ENCODE peak calls at places on chromosomes 2 and 18, in six cellular contexts. R is GM23248, C is neural progenitor cell, H is MM.1S, I is HCT116, L is hepatocyte. J is an unnamed sample.

GRCh38 chr2:64212801-64213321 is 68.6 kb upstream of the PELI1 start:
- DNase-seq in R (peak; percentile 44), C (no peak), H (peak; percentile 18), I (no peak), L (peak; percentile 41), J (no peak)

GRCh38 chr2:109700680-109701274 is 86.6 kb downstream of the SOWAHC start:
- DNase-seq in R (no peak), C (no peak), H (no peak), I (no peak), L (no peak), J (no peak)

GRCh38 chr2:54810236-54810635 is 86.8 kb downstream of the EML6 start:
- DNase-seq in R (no peak), C (no peak), H (no peak), I (no peak), L (no peak), J (no peak)

GRCh38 chr2:110828330-110828729 is 96.0 kb downstream of the ACOXL start:
- DNase-seq in R (peak; percentile 38), C (no peak), H (no peak), I (no peak), L (peak; percentile 29), J (no peak)

GRCh38 chr2:205730701-205731271 is 48.5 kb downstream of the NRP2 start:
- DNase-seq in R (peak; percentile 51), C (no peak), H (no peak), I (no peak), L (no peak), J (no peak)

GRCh38 chr2:201419057-201419635 is 32.1 kb downstream of the TRAK2 start:
- DNase-seq in R (peak; percentile 45), C (no peak), H (no peak), I (no peak), L (peak; percentile 10), J (peak; percentile 75)

GRCh38 chr18:2380101-2380500 is 191.2 kb downstream of the METTL4 start:
- DNase-seq in R (no peak), C (no peak), H (no peak), I (no peak), L (no peak), J (no peak)

GRCh38 chr18:58161659-58162058 is 117.6 kb downstream of the NEDD4L start:
- DNase-seq in R (no peak), C (peak; percentile 39), H (no peak), I (peak; percentile 57), L (no peak), J (no peak)

GRCh38 chr2:26511466-26511865 is 33.5 kb upstream of the OTOF start:
- DNase-seq in R (no peak), C (peak; percentile 24), H (no peak), I (no peak), L (no peak), J (no peak)

GRCh38 chr2:25063876-25064660 is 22.2 kb downstream of the EFR3B start:
- DNase-seq in R (peak; percentile 56), C (no peak), H (no peak), I (no peak), L (no peak), J (peak; percentile 29)

GRCh38 chr2:79219383-79219988 is 59.9 kb upstream of the REG3A start:
- DNase-seq in R (peak; percentile 63), C (peak; percentile 74), H (peak; percentile 67), I (no peak), L (peak; percentile 73), J (peak; percentile 62)

GRCh38 chr2:234111523-234111922 is 61.0 kb downstream of the SPP2 start:
- DNase-seq in R (peak; percentile 92), C (no peak), H (no peak), I (peak; percentile 90), L (no peak), J (peak; percentile 96)

GRCh38 chr2:118430510-118431187 is 342.4 kb downstream of the INSIG2 start:
- DNase-seq in R (peak; percentile 77), C (no peak), H (no peak), I (no peak), L (no peak), J (peak; percentile 89)

GRCh38 chr2:173792166-173792565 is 173.0 kb downstream of the SP3 start:
- DNase-seq in R (no peak), C (peak; percentile 38), H (no peak), I (no peak), L (no peak), J (no peak)

GRCh38 chr18:77993188-77993981 is 743.7 kb downstream of the GALR1 start:
- DNase-seq in R (no peak), C (no peak), H (no peak), I (no peak), L (no peak), J (no peak)

GRCh38 chr2:153230977-153231376 is 247.6 kb downstream of the RPRM start:
- DNase-seq in R (no peak), C (no peak), H (no peak), I (no peak), L (no peak), J (peak; percentile 4)

GRCh38 chr2:121321476-121321875 is 36.5 kb upstream of the TFCP2L1 start:
- DNase-seq in R (no peak), C (no peak), H (no peak), I (no peak), L (no peak), J (no peak)

GRCh38 chr2:101725515-101726192 is 28.1 kb downstream of the MAP4K4 start:
- DNase-seq in R (peak; percentile 20), C (peak; percentile 41), H (no peak), I (no peak), L (no peak), J (peak; percentile 24)

GRCh38 chr2:58047373-58047674 is 718 bp downstream of the VRK2 start:
- DNase-seq in R (no peak), C (no peak), H (no peak), I (no peak), L (no peak), J (peak; percentile 39)

GRCh38 chr2:68463287-68463877 is 3.7 kb downstream of the FBXO48 start:
- DNase-seq in R (peak; percentile 76), C (peak; percentile 69), H (peak; percentile 70), I (peak; percentile 62), L (peak; percentile 73), J (peak; percentile 83)

GRCh38 chr2:170922683-170923494 is 6.2 kb upstream of the GORASP2 start:
- DNase-seq in R (no peak), C (no peak), H (no peak), I (no peak), L (no peak), J (no peak)

GRCh38 chr2:72887032-72887835 is at the start of gene SPR:
- DNase-seq in R (peak; percentile 88), C (peak; percentile 76), H (peak; percentile 83), I (peak; percentile 43), L (peak; percentile 87), J (peak; percentile 80)

GRCh38 chr18:36298113-36298701 is 694 bp downstream of the FHOD3 start:
- DNase-seq in R (peak; percentile 55), C (peak; percentile 85), H (no peak), I (no peak), L (no peak), J (no peak)

GRCh38 chr18:36296591-36297418 is 708 bp upstream of the FHOD3 start:
- DNase-seq in R (peak; percentile 89), C (peak; percentile 88), H (peak; percentile 28), I (peak; percentile 40), L (peak; percentile 82), J (peak; percentile 48)

GRCh38 chr18:36299010-36299409 is 1.5 kb downstream of the FHOD3 start:
- DNase-seq in R (no peak), C (no peak), H (no peak), I (no peak), L (no peak), J (no peak)

GRCh38 chr18:36295880-36296301 is 1.6 kb upstream of the FHOD3 start:
- DNase-seq in R (peak; percentile 31), C (no peak), H (no peak), I (no peak), L (no peak), J (no peak)

DNA sequence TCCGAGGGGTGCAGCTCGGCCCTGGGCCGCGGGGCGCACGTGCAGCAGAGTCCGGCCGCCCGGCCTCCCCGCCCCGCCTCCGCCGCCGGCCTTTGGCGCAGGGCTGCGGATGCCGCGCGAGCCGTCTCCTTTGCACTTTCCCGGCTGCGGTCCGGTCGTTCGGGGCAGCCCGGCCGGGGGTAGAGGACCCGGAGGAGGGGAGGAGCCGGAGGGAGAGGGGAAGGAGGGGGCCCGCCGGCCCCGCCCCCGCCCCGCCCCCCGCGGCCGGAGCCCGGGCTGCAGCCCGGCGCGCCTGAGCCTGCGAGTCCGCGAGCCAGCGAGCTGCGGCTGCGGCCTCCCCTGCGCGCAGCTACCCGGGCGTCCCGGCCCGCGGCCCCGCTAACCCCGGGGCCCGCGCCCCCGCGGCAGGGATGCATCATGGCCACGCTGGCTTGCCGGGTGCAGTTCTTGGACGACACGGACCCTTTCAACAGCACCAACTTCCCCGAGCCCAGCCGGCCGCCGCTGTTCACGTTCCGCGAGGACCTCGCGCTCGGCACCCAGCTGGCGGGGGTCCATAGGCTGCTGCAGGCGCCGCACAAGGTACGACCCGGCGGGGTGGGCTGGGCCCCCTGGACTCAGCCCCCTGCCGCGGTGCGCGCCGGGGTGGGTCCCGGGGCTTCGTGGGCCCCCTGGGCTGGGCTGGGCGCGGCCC is at the start of gene FHOD3:
- DNase-seq in R (peak; percentile 81), C (peak; percentile 94), H (peak; percentile 74), I (no peak), L (peak; percentile 67), J (peak; percentile 47)
- TF ChIP-seq EZH2 in R (no peak), C (no peak), H (no peak), I (no peak), L (peak; percentile 43), J (no peak)

GRCh38 chr2:4673025-4673489 is 969.7 kb downstream of the DCDC2C start:
- DNase-seq in R (peak; percentile 0), C (no peak), H (no peak), I (no peak), L (no peak), J (peak; percentile 29)
- TF ChIP-seq EZH2phosphoT487 in R (no peak), C (no peak), H (no peak), I (no peak), L (no peak), J (no peak)

DNA sequence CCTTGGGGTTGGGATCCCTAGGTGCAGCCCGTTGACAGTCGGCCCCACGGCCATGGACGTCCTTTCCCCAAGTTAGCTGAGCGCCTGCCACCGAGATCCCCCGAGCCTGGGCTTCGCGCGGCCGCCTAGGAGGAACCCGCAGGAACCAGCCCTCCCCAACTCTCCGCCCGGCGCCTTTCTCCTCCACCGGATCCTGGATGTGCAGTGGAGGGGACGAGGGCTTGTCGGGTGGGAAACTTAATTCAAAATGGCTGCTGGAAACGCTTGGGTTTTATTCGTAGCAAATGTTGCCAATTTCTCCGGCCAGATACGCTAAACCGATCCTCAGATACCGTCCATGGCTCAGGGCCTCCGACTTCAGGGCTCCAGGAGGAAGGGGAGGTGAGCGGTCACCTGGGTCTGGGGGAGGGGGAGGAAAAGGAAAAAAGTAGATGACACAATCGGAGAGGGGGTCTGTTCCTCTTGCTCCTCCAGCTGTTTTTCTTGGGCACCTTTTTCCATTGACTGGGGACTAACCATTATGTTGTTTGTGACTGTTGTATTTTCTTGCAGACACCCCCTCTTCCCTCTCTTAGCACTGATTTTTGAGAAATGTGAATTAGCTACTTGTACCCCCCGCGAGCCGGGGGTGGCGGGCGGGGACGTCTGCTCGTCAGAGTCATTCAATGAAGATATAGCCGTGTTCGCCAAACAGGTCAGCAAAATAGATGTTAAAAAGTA is 4.5 kb downstream of the MEIS1 start:
- DNase-seq in R (peak; percentile 62), C (peak; percentile 66), H (no peak), I (no peak), L (no peak), J (no peak)
- TF ChIP-seq EZH2 in R (no peak), C (no peak), H (no peak), I (no peak), L (no peak), J (no peak)

DNA sequence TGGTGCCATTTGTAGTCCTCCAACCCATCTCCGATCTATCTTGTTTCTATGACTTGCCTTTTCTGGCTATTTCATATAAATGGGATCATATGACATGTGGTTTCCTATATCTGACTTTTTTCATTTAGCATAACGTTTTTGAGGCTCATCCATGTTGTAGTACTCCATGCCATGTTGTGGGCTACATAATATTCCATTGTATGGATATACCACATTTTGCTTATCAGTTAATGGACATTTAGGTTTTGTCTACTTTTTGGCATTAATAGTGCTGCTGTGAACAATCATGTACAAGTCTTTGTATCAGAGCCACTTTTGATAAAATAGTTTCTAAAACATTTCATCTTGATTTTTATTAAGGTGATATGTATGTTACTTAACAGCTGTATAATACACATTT is 7.4 kb downstream of the CEBPZOS start:
- DNase-seq in R (no peak), C (no peak), H (no peak), I (no peak), L (no peak), J (no peak)
- TF ChIP-seq EZH2phosphoT487 in R (no peak), C (no peak), H (no peak), I (no peak), L (no peak), J (no peak)